ENCODE peak calls at places on chromosomes 7 and 10, in five cellular contexts. One of them, this sample, is unnamed. For H3K36me3, the result is how much of the 10 kb centered on the place peaks cover.

GRCh38 chr7:26813426-26813825 is 51.0 kb downstream of the SKAP2 start:
- DNase-seq in left lung: no peak
- DNase-seq in brain microvascular endothelial cell: peak
- DNase-seq in iPS DF 6.9: no peak
- DNase-seq in Peyer's patch: no peak
- DNase-seq in this sample: no peak

GRCh38 chr10:117860135-117860534 is 186.6 kb downstream of the RAB11FIP2 start:
- DNase-seq in Peyer's patch: no peak
- DNase-seq in iPS DF 6.9: no peak
- DNase-seq in left lung: no peak
- DNase-seq in brain microvascular endothelial cell: no peak
- DNase-seq in this sample: no peak

GRCh38 chr10:80454526-80455460 is 683 bp downstream of the TSPAN14 start:
- DNase-seq in Peyer's patch: peak
- DNase-seq in iPS DF 6.9: no peak
- DNase-seq in left lung: peak
- DNase-seq in brain microvascular endothelial cell: no peak
- DNase-seq in this sample: peak

GRCh38 chr7:143321734-143322133 is 5.8 kb downstream of the CLCN1 start:
- DNase-seq in brain microvascular endothelial cell: no peak
- DNase-seq in iPS DF 6.9: no peak
- DNase-seq in Peyer's patch: peak
- DNase-seq in left lung: peak
- DNase-seq in this sample: peak

GRCh38 chr7:158473238-158473637 is 114.4 kb downstream of the PTPRN2 start:
- DNase-seq in brain microvascular endothelial cell: no peak
- DNase-seq in iPS DF 6.9: no peak
- DNase-seq in left lung: no peak
- DNase-seq in Peyer's patch: no peak
- DNase-seq in this sample: no peak

GRCh38 chr7:120077777-120078176 is 195.2 kb upstream of the KCND2 start:
- DNase-seq in left lung: no peak
- DNase-seq in iPS DF 6.9: no peak
- DNase-seq in Peyer's patch: no peak
- DNase-seq in brain microvascular endothelial cell: no peak
- DNase-seq in this sample: no peak

GRCh38 chr10:6406220-6407033 is 173.6 kb downstream of the PRKCQ start:
- DNase-seq in brain microvascular endothelial cell: peak
- DNase-seq in left lung: no peak
- DNase-seq in iPS DF 6.9: no peak
- DNase-seq in Peyer's patch: no peak
- DNase-seq in this sample: no peak

GRCh38 chr10:86958109-86958830 is at the start of gene SNCG:
- DNase-seq in left lung: no peak
- DNase-seq in iPS DF 6.9: no peak
- DNase-seq in Peyer's patch: no peak
- DNase-seq in brain microvascular endothelial cell: no peak
- DNase-seq in this sample: no peak

GRCh38 chr7:301291-302053 is 11.5 kb downstream of the FOXL3 start:
- DNase-seq in Peyer's patch: no peak
- DNase-seq in iPS DF 6.9: no peak
- DNase-seq in left lung: no peak
- DNase-seq in brain microvascular endothelial cell: no peak
- DNase-seq in this sample: no peak

GRCh38 chr7:137846588-137847417 is at the start of gene DGKI:
- DNase-seq in brain microvascular endothelial cell: no peak
- DNase-seq in Peyer's patch: no peak
- DNase-seq in left lung: no peak
- DNase-seq in iPS DF 6.9: no peak
- DNase-seq in this sample: no peak

GRCh38 chr10:59222788-59223187 is 46.3 kb downstream of the PHYHIPL start:
- DNase-seq in Peyer's patch: no peak
- DNase-seq in left lung: no peak
- DNase-seq in iPS DF 6.9: no peak
- DNase-seq in brain microvascular endothelial cell: no peak
- DNase-seq in this sample: no peak

GRCh38 chr7:6074612-6075380 is 43.6 kb downstream of the ANKRD61 start:
- DNase-seq in Peyer's patch: no peak
- DNase-seq in iPS DF 6.9: no peak
- DNase-seq in left lung: peak
- DNase-seq in brain microvascular endothelial cell: no peak
- DNase-seq in this sample: no peak

GRCh38 chr7:141016349-141016748 is 1.6 kb upstream of the MRPS33 start:
- DNase-seq in brain microvascular endothelial cell: no peak
- DNase-seq in Peyer's patch: no peak
- DNase-seq in left lung: no peak
- DNase-seq in iPS DF 6.9: no peak
- DNase-seq in this sample: no peak

GRCh38 chr7:153444591-153444990 is 607.6 kb upstream of the DPP6 start:
- DNase-seq in Peyer's patch: no peak
- DNase-seq in left lung: no peak
- DNase-seq in brain microvascular endothelial cell: no peak
- DNase-seq in iPS DF 6.9: no peak
- DNase-seq in this sample: no peak

GRCh38 chr10:43287056-43288007 is 20.5 kb upstream of the RASGEF1A start:
- DNase-seq in brain microvascular endothelial cell: no peak
- DNase-seq in left lung: peak
- DNase-seq in iPS DF 6.9: no peak
- DNase-seq in Peyer's patch: peak
- DNase-seq in this sample: no peak

GRCh38 chr7:29375641-29376562 is 181.3 kb downstream of the CHN2 start:
- DNase-seq in brain microvascular endothelial cell: no peak
- DNase-seq in iPS DF 6.9: no peak
- DNase-seq in Peyer's patch: peak
- DNase-seq in left lung: no peak
- DNase-seq in this sample: peak

GRCh38 chr7:30226593-30227268 is 57.7 kb upstream of the ZNRF2 start:
- DNase-seq in iPS DF 6.9: peak
- DNase-seq in Peyer's patch: peak
- DNase-seq in brain microvascular endothelial cell: no peak
- DNase-seq in left lung: no peak
- DNase-seq in this sample: peak

GRCh38 chr7:137146012-137146455 is 197.5 kb downstream of the PTN start:
- DNase-seq in brain microvascular endothelial cell: peak
- DNase-seq in Peyer's patch: no peak
- DNase-seq in iPS DF 6.9: no peak
- DNase-seq in left lung: no peak
- DNase-seq in this sample: no peak

GRCh38 chr7:47148541-47149207 is 433.2 kb downstream of the TNS3 start:
- DNase-seq in Peyer's patch: no peak
- DNase-seq in brain microvascular endothelial cell: no peak
- DNase-seq in iPS DF 6.9: no peak
- DNase-seq in left lung: no peak
- DNase-seq in this sample: no peak

GRCh38 chr10:2146079-2146478 is 408.8 kb upstream of the ADARB2 start:
- DNase-seq in Peyer's patch: no peak
- DNase-seq in left lung: no peak
- DNase-seq in iPS DF 6.9: no peak
- DNase-seq in brain microvascular endothelial cell: no peak
- DNase-seq in this sample: no peak

GRCh38 chr10:947881-948280 is 16.4 kb upstream of the LARP4B start:
- DNase-seq in Peyer's patch: no peak
- DNase-seq in iPS DF 6.9: no peak
- DNase-seq in brain microvascular endothelial cell: no peak
- DNase-seq in left lung: no peak
- DNase-seq in this sample: no peak

GRCh38 chr10:34403512-34403911 is 411.6 kb downstream of the PARD3 start:
- DNase-seq in Peyer's patch: no peak
- DNase-seq in iPS DF 6.9: no peak
- DNase-seq in brain microvascular endothelial cell: no peak
- DNase-seq in left lung: no peak
- DNase-seq in this sample: no peak

GRCh38 chr10:131216681-131217230 is 94.8 kb downstream of the TCERG1L start:
- DNase-seq in brain microvascular endothelial cell: no peak
- DNase-seq in left lung: no peak
- DNase-seq in iPS DF 6.9: no peak
- DNase-seq in Peyer's patch: peak
- DNase-seq in this sample: no peak

GRCh38 chr10:12888470-12888869 is 113.0 kb downstream of the CCDC3 start:
- DNase-seq in Peyer's patch: no peak
- DNase-seq in iPS DF 6.9: no peak
- DNase-seq in left lung: no peak
- DNase-seq in brain microvascular endothelial cell: no peak
- DNase-seq in this sample: no peak

GRCh38 chr10:118395919-118396318 is 53.8 kb upstream of the FAM204A start:
- DNase-seq in left lung: no peak
- DNase-seq in brain microvascular endothelial cell: no peak
- DNase-seq in iPS DF 6.9: no peak
- DNase-seq in Peyer's patch: no peak
- DNase-seq in this sample: no peak

GRCh38 chr10:116542007-116542677 is 3.6 kb upstream of the PNLIP start:
- DNase-seq in left lung: no peak
- DNase-seq in Peyer's patch: no peak
- DNase-seq in brain microvascular endothelial cell: no peak
- DNase-seq in iPS DF 6.9: no peak
- DNase-seq in this sample: no peak

GRCh38 chr10:63720072-63720537 is 198.9 kb downstream of the REEP3 start:
- DNase-seq in Peyer's patch: peak
- DNase-seq in brain microvascular endothelial cell: peak
- DNase-seq in left lung: no peak
- DNase-seq in iPS DF 6.9: no peak
- DNase-seq in this sample: peak

GRCh38 chr7:73892003-73892975 is 31.3 kb downstream of the TMEM270 start:
- DNase-seq in Peyer's patch: no peak
- DNase-seq in iPS DF 6.9: no peak
- DNase-seq in left lung: no peak
- DNase-seq in brain microvascular endothelial cell: peak
- DNase-seq in this sample: peak

GRCh38 chr7:45988405-45989057 is 67.5 kb upstream of the IGFBP3 start:
- DNase-seq in brain microvascular endothelial cell: no peak
- DNase-seq in left lung: no peak
- DNase-seq in Peyer's patch: no peak
- DNase-seq in iPS DF 6.9: no peak
- DNase-seq in this sample: no peak

GRCh38 chr7:22943997-22944396 is 69.9 kb downstream of the HYCC1 start:
- DNase-seq in brain microvascular endothelial cell: peak
- DNase-seq in iPS DF 6.9: no peak
- DNase-seq in Peyer's patch: no peak
- DNase-seq in left lung: peak
- DNase-seq in this sample: no peak

GRCh38 chr7:20352573-20353304 is 22.0 kb downstream of the ITGB8 start:
- DNase-seq in brain microvascular endothelial cell: no peak
- DNase-seq in iPS DF 6.9: no peak
- DNase-seq in Peyer's patch: no peak
- DNase-seq in left lung: no peak
- DNase-seq in this sample: no peak

GRCh38 chr7:34842782-34843181 is 184.8 kb downstream of the NPSR1 start:
- DNase-seq in brain microvascular endothelial cell: peak
- DNase-seq in Peyer's patch: no peak
- DNase-seq in iPS DF 6.9: no peak
- DNase-seq in left lung: no peak
- DNase-seq in this sample: no peak

GRCh38 chr7:109256762-109257560 is 687.3 kb downstream of the DNAJB9 start:
- DNase-seq in Peyer's patch: no peak
- DNase-seq in iPS DF 6.9: no peak
- DNase-seq in brain microvascular endothelial cell: no peak
- DNase-seq in left lung: no peak
- DNase-seq in this sample: no peak

DNA sequence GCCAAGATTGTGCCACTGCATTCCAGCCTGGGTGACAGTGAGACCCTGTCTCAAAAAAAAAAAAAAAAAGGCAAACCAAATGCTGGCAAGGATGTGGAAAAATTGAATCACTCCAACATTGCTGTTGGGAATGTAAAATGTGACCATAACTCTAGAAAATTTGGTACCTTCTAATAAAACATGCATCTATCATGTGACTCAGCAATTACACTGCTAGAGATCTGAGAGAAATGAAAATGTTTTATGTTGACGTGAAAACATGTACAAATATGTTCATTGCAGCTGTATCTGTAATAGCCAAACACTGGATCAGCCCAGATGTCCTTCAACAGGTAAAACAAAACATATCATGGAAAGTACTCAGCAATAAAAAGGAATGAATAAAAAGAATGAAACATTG is 30.8 kb upstream of the SAR1A start:
- DNase-seq in iPS DF 6.9: no peak
- DNase-seq in brain microvascular endothelial cell: no peak
- DNase-seq in Peyer's patch: no peak
- DNase-seq in left lung: no peak
- DNase-seq in this sample: no peak
- H3K36me3 ChIP-seq in iPS DF 6.9: under half
- H3K36me3 ChIP-seq in brain microvascular endothelial cell: half or more
- H3K36me3 ChIP-seq in Peyer's patch: under half
- H3K36me3 ChIP-seq in left lung: half or more
- H3K36me3 ChIP-seq in this sample: under half

DNA sequence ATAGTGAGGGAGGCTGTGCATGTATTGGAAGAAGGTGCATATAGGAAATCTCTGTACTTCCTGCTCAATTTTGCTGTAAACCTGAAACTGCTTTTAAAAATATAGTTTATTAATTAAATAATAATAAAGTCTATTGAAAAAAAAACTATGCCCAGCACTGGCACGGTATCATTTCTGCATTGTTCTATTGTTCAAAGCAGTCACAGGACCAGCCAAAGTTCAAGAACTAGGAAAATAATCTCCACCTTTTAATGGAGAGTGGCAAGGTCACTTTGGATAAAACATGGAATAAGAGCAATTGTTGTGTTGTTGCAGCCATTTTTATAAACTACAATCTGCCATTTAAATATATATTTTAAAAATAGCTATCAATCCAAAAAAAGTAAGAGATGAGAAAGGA is 24.7 kb downstream of the ASAH2 start:
- DNase-seq in iPS DF 6.9: no peak
- DNase-seq in brain microvascular endothelial cell: no peak
- DNase-seq in left lung: no peak
- DNase-seq in Peyer's patch: no peak
- DNase-seq in this sample: no peak
- H3K27ac ChIP-seq in iPS DF 6.9: no peak
- H3K27ac ChIP-seq in brain microvascular endothelial cell: no peak
- H3K27ac ChIP-seq in left lung: no peak
- H3K27ac ChIP-seq in Peyer's patch: no peak
- H3K27ac ChIP-seq in this sample: no peak

DNA sequence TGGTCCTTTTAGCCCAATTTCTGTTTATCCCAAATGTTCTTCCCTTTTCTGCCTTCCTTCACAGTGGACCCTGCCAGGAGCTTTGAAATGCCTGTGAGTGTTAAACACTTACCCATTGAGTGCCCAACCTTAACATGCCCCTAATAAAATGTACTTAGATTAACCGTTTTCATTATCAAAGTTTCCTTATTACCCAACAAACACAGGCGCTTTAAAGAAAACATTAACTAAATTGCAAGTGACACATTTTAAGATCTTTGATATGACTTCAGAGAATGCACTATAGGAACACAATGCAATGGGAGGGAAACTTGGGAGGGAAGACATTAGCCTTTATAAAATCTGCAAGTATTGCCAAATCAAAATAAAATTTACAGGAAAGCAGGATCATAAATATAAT is 177.0 kb downstream of the CFTR start:
- DNase-seq in brain microvascular endothelial cell: no peak
- DNase-seq in iPS DF 6.9: no peak
- DNase-seq in Peyer's patch: no peak
- DNase-seq in left lung: no peak
- DNase-seq in this sample: no peak
- H3K36me3 ChIP-seq in brain microvascular endothelial cell: under half
- H3K36me3 ChIP-seq in iPS DF 6.9: under half
- H3K36me3 ChIP-seq in Peyer's patch: under half
- H3K36me3 ChIP-seq in left lung: under half
- H3K36me3 ChIP-seq in this sample: under half

GRCh38 chr7:2934211-2934731 is 90.2 kb upstream of the GNA12 start:
- DNase-seq in iPS DF 6.9: no peak
- DNase-seq in left lung: peak
- DNase-seq in Peyer's patch: peak
- DNase-seq in brain microvascular endothelial cell: peak
- DNase-seq in this sample: no peak
- H3K27ac ChIP-seq in iPS DF 6.9: no peak
- H3K27ac ChIP-seq in left lung: no peak
- H3K27ac ChIP-seq in Peyer's patch: no peak
- H3K27ac ChIP-seq in brain microvascular endothelial cell: no peak
- H3K27ac ChIP-seq in this sample: no peak